ENCODE peak calls at places on chromosomes 11 and 22, in eight cellular contexts. D is HFFc6, O is Calu3, E is prostate gland, T is heart right ventricle, S is cardiac fibroblast, M is heart left ventricle, A is uterus. C is an unnamed sample.
A peak's percentile ranks its signal among the peaks of the same experiment; 100 is the strongest.

GRCh38 chr22:42294034-42294985 is 23.9 kb upstream of the TCF20 start:
- DNase-seq in T (peak; percentile 65), D (peak; percentile 33), A (no peak), M (no peak), S (peak; percentile 55), O (peak; percentile 73), E (peak; percentile 15), C (peak; percentile 65)

GRCh38 chr22:49033616-49034015 is 794.1 kb downstream of the BRD1 start:
- DNase-seq in A (no peak), D (no peak), M (no peak), S (no peak), O (no peak), E (no peak), T (no peak), C (no peak)

GRCh38 chr11:61026121-61027031 is 54.9 kb downstream of the CD6 start:
- DNase-seq in M (no peak), D (no peak), S (no peak), O (no peak), E (no peak), T (no peak), A (no peak), C (no peak)

GRCh38 chr11:113440816-113441215 is 34.4 kb downstream of the DRD2 start:
- DNase-seq in M (no peak), S (no peak), T (no peak), E (no peak), A (no peak), O (no peak), D (no peak), C (no peak)

GRCh38 chr11:71204294-71204693 is 48.1 kb downstream of the SHANK2 start:
- DNase-seq in S (no peak), A (no peak), E (no peak), T (no peak), M (no peak), O (no peak), D (no peak), C (peak; percentile 37)

GRCh38 chr11:27443746-27444465 is 28.7 kb downstream of the LGR4 start:
- DNase-seq in E (no peak), S (no peak), M (no peak), O (no peak), T (no peak), D (no peak), A (no peak), C (no peak)

GRCh38 chr11:119438599-119438998 is 15.6 kb upstream of the THY1 start:
- DNase-seq in O (no peak), A (no peak), E (no peak), D (no peak), T (no peak), S (no peak), M (no peak), C (no peak)

GRCh38 chr11:30109774-30110173 is 92.9 kb upstream of the KCNA4 start:
- DNase-seq in O (no peak), S (no peak), D (no peak), M (no peak), E (no peak), T (no peak), A (no peak), C (no peak)

GRCh38 chr11:69466039-69466438 is 15.4 kb upstream of the LINC01488 start:
- DNase-seq in E (no peak), M (peak; percentile 29), S (no peak), D (no peak), O (no peak), T (no peak), A (no peak), C (no peak)

GRCh38 chr22:41530612-41531421 is 13.5 kb downstream of the POLR3H start:
- DNase-seq in D (no peak), M (no peak), A (no peak), T (no peak), S (no peak), E (no peak), O (no peak), C (no peak)

GRCh38 chr11:134393638-134394037 is 18.4 kb downstream of the B3GAT1 start:
- DNase-seq in E (peak; percentile 17), T (no peak), A (no peak), O (peak; percentile 46), S (no peak), D (no peak), M (peak; percentile 61), C (peak; percentile 61)

GRCh38 chr22:21686634-21687393 is 21.0 kb downstream of the PPIL2 start:
- DNase-seq in T (no peak), A (no peak), M (no peak), S (no peak), O (no peak), D (no peak), E (no peak), C (no peak)

GRCh38 chr22:32951081-32951806 is 106.9 kb downstream of the SYN3 start:
- DNase-seq in A (no peak), D (no peak), T (no peak), E (no peak), S (no peak), O (no peak), M (no peak), C (peak; percentile 37)

GRCh38 chr11:44746894-44747293 is 20.1 kb downstream of the TSPAN18 start:
- DNase-seq in S (no peak), A (peak; percentile 9), T (peak; percentile 69), O (no peak), D (no peak), M (no peak), E (no peak), C (peak; percentile 20)

GRCh38 chr11:125402436-125402835 is 93.6 kb downstream of the FEZ1 start:
- DNase-seq in A (no peak), O (no peak), M (no peak), S (peak; percentile 36), D (peak; percentile 75), T (no peak), E (no peak), C (no peak)

GRCh38 chr22:22955866-22956535 is 68.4 kb downstream of the IGLL5 start:
- DNase-seq in O (peak; percentile 69), T (peak; percentile 72), M (peak; percentile 42), D (peak; percentile 57), A (peak; percentile 40), E (peak; percentile 74), S (peak; percentile 80), C (peak; percentile 62)

DNA sequence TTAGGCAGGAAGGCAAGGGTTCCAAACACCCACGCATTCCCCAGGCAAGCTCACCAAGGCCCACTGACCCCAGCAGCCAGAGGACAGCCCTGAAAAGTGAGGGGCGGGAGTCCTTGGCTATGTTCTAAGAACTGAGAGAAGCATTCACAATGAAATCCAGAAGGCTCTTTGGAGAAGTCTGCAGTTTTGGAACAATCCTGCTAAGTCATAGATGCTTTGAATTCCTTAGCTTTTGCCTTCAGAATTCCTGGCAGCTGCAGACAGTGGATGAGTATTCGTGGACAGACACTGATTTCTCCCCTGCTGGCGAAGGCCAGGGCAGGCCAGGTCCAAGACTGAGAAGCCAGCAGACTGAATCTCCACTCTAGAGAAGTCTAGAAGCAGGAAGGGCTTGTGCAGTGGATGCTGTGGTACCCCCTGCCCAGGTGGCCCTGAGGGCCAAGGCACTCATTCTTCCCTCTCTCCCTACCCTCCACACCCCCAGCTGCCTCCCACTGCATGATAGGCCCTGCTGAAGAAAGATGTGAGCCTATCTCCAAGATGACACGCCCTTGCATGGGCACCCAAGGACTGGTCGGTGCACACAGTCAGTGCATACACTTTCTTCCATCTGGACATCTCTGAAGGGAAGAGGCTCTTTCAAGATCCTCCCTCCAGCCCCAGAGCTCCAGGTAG is 133.2 kb upstream of the TEAD1 start:
- DNase-seq in E (no peak), D (peak; percentile 91), A (peak; percentile 54), T (no peak), O (no peak), M (no peak), S (peak; percentile 85), C (no peak)
- TF ChIP-seq CTCF in E (no peak), D (peak; percentile 62), A (peak; percentile 37), T (no peak), O (no peak), M (no peak), S (peak; percentile 47), C (no peak)

GRCh38 chr22:19850482-19851109 is 4.1 kb downstream of the GNB1L start:
- DNase-seq in O (no peak), E (no peak), A (no peak), M (no peak), D (no peak), S (no peak), T (no peak), C (no peak)
- TF ChIP-seq CTCF in O (no peak), E (no peak), A (no peak), M (no peak), D (no peak), S (no peak), T (no peak), C (no peak)

GRCh38 chr11:32864555-32864954 is 28.1 kb upstream of the QSER1 start:
- DNase-seq in D (no peak), S (no peak), O (no peak), T (no peak), E (no peak), A (no peak), M (no peak), C (no peak)

GRCh38 chr11:32861850-32862577 is 30.6 kb upstream of the QSER1 start:
- DNase-seq in E (no peak), S (no peak), T (no peak), A (no peak), O (no peak), M (no peak), D (no peak), C (no peak)

GRCh38 chr11:32858731-32859130 is 29.0 kb downstream of the PRRG4 start:
- DNase-seq in M (no peak), S (no peak), A (no peak), D (no peak), O (no peak), E (no peak), T (no peak), C (no peak)
- TF ChIP-seq CTCF in M (no peak), S (peak; percentile 20), A (no peak), D (peak; percentile 47), O (no peak), E (no peak), T (no peak), C (no peak)

GRCh38 chr11:63974259-63975143 is at the start of gene COX8A:
- DNase-seq in M (peak; percentile 96), D (peak; percentile 100), S (peak; percentile 100), E (peak; percentile 99), A (peak; percentile 99), O (peak; percentile 96), T (peak; percentile 99), C (peak; percentile 95)
- TF ChIP-seq CTCF in M (no peak), D (peak; percentile 33), S (no peak), E (no peak), A (no peak), O (no peak), T (no peak), C (no peak)

C was measured in right lobe of liver.